ENCODE peak calls at places on chromosomes 3 and 15, in seven cellular contexts. B is mesendoderm; Q is adrenal gland; C is aorta; H is CD8-positive, alpha-beta memory T cell; F is upper lobe of right lung; J is lower lobe of right lung. K is an unnamed sample.

GRCh38 chr3:114830652-114831051 is 316.4 kb downstream of the ZBTB20 start:
- DNase-seq in B (no peak), Q (no peak), C (no peak), H (no peak), F (no peak), J (no peak), K (no peak)

GRCh38 chr3:71704915-71705314 is 20.3 kb downstream of the EIF4E3 start:
- DNase-seq in B (no peak), Q (no peak), C (no peak), H (no peak), F (no peak), J (no peak), K (no peak)

GRCh38 chr3:120561251-120562045 is 34.7 kb upstream of the NDUFB4 start:
- DNase-seq in B (peak; percentile 73), Q (peak; percentile 83), C (peak; percentile 74), H (peak; percentile 44), F (peak; percentile 74), J (peak; percentile 66), K (peak; percentile 66)

GRCh38 chr3:72661115-72661457 is 187.2 kb downstream of the SHQ1 start:
- DNase-seq in B (no peak), Q (peak; percentile 84), C (peak; percentile 81), H (no peak), F (peak; percentile 79), J (peak; percentile 75), K (peak; percentile 69)

GRCh38 chr3:48999085-48999858 is 7.9 kb upstream of the WDR6 start:
- DNase-seq in B (no peak), Q (no peak), C (no peak), H (no peak), F (no peak), J (no peak), K (no peak)

GRCh38 chr3:23874359-23875120 is 42.2 kb downstream of the NKIRAS1 start:
- DNase-seq in B (no peak), Q (no peak), C (no peak), H (no peak), F (no peak), J (no peak), K (no peak)

GRCh38 chr3:196193738-196194541 is 17.3 kb downstream of the ZDHHC19 start:
- DNase-seq in B (no peak), Q (peak; percentile 47), C (peak; percentile 86), H (no peak), F (peak; percentile 84), J (peak; percentile 82), K (peak; percentile 78)

GRCh38 chr15:91952216-91952615 is 98.7 kb downstream of the SLCO3A1 start:
- DNase-seq in B (no peak), Q (no peak), C (no peak), H (no peak), F (no peak), J (no peak), K (no peak)

GRCh38 chr3:182000454-182000853 is 288.7 kb downstream of the SOX2 start:
- DNase-seq in B (peak; percentile 39), Q (no peak), C (no peak), H (no peak), F (no peak), J (no peak), K (no peak)

GRCh38 chr3:50604628-50605588 is 6.7 kb downstream of the CISH start:
- DNase-seq in B (no peak), Q (no peak), C (peak; percentile 70), H (no peak), F (no peak), J (no peak), K (peak; percentile 82)

GRCh38 chr3:102400766-102401165 is 34.0 kb upstream of the ZPLD1 start:
- DNase-seq in B (no peak), Q (no peak), C (no peak), H (no peak), F (no peak), J (no peak), K (no peak)

GRCh38 chr3:159260049-159260662 is 458.3 kb downstream of the MFSD1 start:
- DNase-seq in B (peak; percentile 73), Q (peak; percentile 48), C (no peak), H (peak; percentile 2), F (no peak), J (no peak), K (no peak)

GRCh38 chr3:40764722-40765121 is 240.0 kb downstream of the ZNF621 start:
- DNase-seq in B (no peak), Q (no peak), C (no peak), H (no peak), F (no peak), J (no peak), K (no peak)

GRCh38 chr15:100762913-100763627 is 116.6 kb upstream of the ALDH1A3 start:
- DNase-seq in B (no peak), Q (no peak), C (no peak), H (no peak), F (peak; percentile 48), J (no peak), K (no peak)

GRCh38 chr15:100764778-100765457 is 114.7 kb upstream of the ALDH1A3 start:
- DNase-seq in B (no peak), Q (no peak), C (peak; percentile 56), H (no peak), F (peak; percentile 67), J (no peak), K (no peak)

GRCh38 chr15:100762289-100762688 is 117.3 kb upstream of the ALDH1A3 start:
- DNase-seq in B (no peak), Q (no peak), C (no peak), H (no peak), F (peak; percentile 33), J (no peak), K (no peak)

GRCh38 chr15:100765458-100766224 is 114.0 kb upstream of the ALDH1A3 start:
- DNase-seq in B (no peak), Q (no peak), C (no peak), H (no peak), F (peak; percentile 60), J (no peak), K (no peak)

DNA sequence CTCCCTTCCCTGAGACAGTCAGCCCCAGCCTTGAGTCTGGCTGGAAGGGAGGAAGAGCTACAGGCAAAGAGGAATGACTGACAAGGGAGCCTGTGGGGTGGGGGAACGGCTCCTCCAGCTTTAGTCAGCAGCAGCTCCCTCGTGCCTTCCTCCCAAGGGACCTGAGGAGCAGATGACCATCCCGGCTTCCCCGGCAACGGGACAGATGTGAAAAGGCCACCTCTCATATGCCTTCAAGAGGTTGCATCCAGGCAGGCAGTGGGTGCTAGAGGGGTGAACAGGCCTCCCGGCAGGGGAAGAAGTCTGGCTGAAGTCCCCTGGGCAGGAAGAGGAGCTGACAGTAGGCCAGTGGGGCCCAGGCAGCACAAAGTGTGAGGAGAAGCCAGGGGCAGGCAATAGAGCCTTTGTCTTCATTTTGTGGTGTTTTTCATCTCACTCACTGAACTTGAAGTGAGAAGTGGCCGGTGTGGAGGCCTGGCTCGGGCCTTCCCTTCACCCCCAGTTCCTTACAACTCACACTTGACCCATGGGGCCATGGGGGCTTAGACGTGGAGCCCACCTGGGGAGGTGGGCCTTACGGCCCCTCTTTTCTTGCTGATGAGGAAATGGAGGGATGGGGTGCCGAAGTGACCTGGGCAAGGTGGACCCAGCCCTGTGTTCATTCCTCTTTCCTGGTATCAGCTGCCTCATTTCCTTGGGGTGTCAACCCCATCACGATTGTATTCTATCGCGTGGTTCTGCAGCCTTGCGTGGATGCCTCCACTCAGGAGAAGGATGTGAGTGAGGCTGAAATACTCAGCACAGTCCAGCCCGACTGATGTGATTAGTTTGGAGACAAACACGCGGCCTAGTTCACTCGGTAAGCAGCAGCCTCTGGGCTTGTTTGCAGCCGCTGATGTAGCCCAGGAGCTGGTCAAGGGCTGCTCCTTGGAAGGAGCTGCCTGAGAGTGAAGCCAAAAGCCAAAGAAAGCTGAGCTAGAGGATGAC is 115.6 kb upstream of the ALDH1A3 start:
- DNase-seq in B (no peak), Q (no peak), C (no peak), H (no peak), F (peak; percentile 57), J (no peak), K (no peak)
- H3K4me1 ChIP-seq in B (peaks cover 7% of the 10 kb centered on the region), Q (peaks cover 9% of the 10 kb centered on the region), C (no peaks in the 10 kb centered on the region), H (no peaks in the 10 kb centered on the region), F (peaks cover 7% of the 10 kb centered on the region), J (no peaks in the 10 kb centered on the region), K (no peaks in the 10 kb centered on the region)

GRCh38 chr15:62431391-62431790 is 266.3 kb upstream of the C2CD4B start:
- DNase-seq in B (no peak), Q (no peak), C (no peak), H (no peak), F (no peak), J (no peak), K (no peak)

GRCh38 chr15:62428851-62429250 is 263.8 kb upstream of the C2CD4B start:
- DNase-seq in B (no peak), Q (no peak), C (no peak), H (no peak), F (no peak), J (no peak), K (no peak)

GRCh38 chr15:62431806-62432205 is 266.7 kb upstream of the C2CD4B start:
- DNase-seq in B (no peak), Q (no peak), C (no peak), H (no peak), F (no peak), J (no peak), K (no peak)

GRCh38 chr15:62430552-62430951 is 265.5 kb upstream of the C2CD4B start:
- DNase-seq in B (no peak), Q (no peak), C (no peak), H (no peak), F (no peak), J (no peak), K (no peak)

GRCh38 chr15:62430056-62430455 is 265.0 kb upstream of the C2CD4B start:
- DNase-seq in B (no peak), Q (no peak), C (no peak), H (no peak), F (no peak), J (no peak), K (no peak)
- H3K4me1 ChIP-seq in B (no peaks in the 10 kb centered on the region), Q (no peaks in the 10 kb centered on the region), C (peaks cover 4% of the 10 kb centered on the region), H (no peaks in the 10 kb centered on the region), F (no peaks in the 10 kb centered on the region), J (peaks cover 8% of the 10 kb centered on the region), K (peaks cover 56% of the 10 kb centered on the region)

GRCh38 chr15:62119224-62119925 is 45.7 kb downstream of the C2CD4B start:
- DNase-seq in B (peak; percentile 80), Q (no peak), C (no peak), H (no peak), F (no peak), J (no peak), K (no peak)
- H3K4me1 ChIP-seq in B (peaks cover 4% of the 10 kb centered on the region), Q (peaks cover 15% of the 10 kb centered on the region), C (no peaks in the 10 kb centered on the region), H (peaks cover 15% of the 10 kb centered on the region), F (peaks cover 16% of the 10 kb centered on the region), J (peaks cover 21% of the 10 kb centered on the region), K (peaks cover 12% of the 10 kb centered on the region)

DNA sequence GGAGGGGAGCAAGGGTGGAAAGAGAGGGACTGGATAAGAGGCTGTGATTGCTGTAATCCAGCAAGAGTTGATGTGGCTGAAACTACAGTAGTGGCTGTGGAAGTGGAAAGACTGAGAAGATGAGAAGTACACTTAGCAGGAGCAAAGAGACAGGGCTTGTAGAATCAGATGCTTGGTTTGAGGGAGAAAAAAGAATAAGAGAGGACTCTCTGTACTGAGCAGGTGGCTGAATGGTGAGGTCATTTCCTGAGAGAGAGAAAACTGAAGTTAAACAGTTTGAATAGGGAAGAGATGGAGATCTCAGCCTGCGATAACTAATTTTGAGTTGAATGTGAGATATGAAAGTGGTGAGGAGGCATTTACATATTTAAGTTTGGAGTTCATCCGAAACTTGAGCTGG is 95.8 kb upstream of the SLC25A36 start:
- DNase-seq in B (no peak), Q (no peak), C (no peak), H (no peak), F (no peak), J (no peak), K (no peak)
- H3K4me1 ChIP-seq in B (peaks cover 2% of the 10 kb centered on the region), Q (peaks cover 7% of the 10 kb centered on the region), C (no peaks in the 10 kb centered on the region), H (no peaks in the 10 kb centered on the region), F (no peaks in the 10 kb centered on the region), J (no peaks in the 10 kb centered on the region), K (peaks cover 11% of the 10 kb centered on the region)